ENCODE peak calls at places on chromosome 21, in five cellular contexts. S is stomach, Y is fibroblast of lung, N is uterus, R is breast epithelium. G is an unnamed sample.

GRCh38 chr21:35677298-35677841 is 383.0 kb downstream of the SETD4 start:
- DNase-seq in S (no peak), Y (no peak), N (no peak), R (no peak), G (no peak)

GRCh38 chr21:34734696-34735095 is 65.9 kb downstream of the CLIC6 start:
- DNase-seq in S (no peak), Y (no peak), N (no peak), R (no peak), G (no peak)

GRCh38 chr21:33817663-33818433 is 97.8 kb downstream of the ATP5PO start:
- DNase-seq in S (no peak), Y (peak; percentile 23), N (no peak), R (no peak), G (no peak)

GRCh38 chr21:16870116-16870515 is 642.7 kb upstream of the CXADR start:
- DNase-seq in S (no peak), Y (no peak), N (no peak), R (no peak), G (no peak)

GRCh38 chr21:25573409-25574206 is 33.7 kb downstream of the MRPL39 start:
- DNase-seq in S (no peak), Y (peak; percentile 98), N (no peak), R (no peak), G (no peak)

GRCh38 chr21:18023099-18023498 is 203.9 kb upstream of the C21orf91 start:
- DNase-seq in S (no peak), Y (no peak), N (no peak), R (no peak), G (no peak)

GRCh38 chr21:25997788-25998611 is 172.6 kb downstream of the APP start:
- DNase-seq in S (peak; percentile 81), Y (no peak), N (no peak), R (no peak), G (no peak)

GRCh38 chr21:40472026-40472425 is 374.9 kb downstream of the DSCAM start:
- DNase-seq in S (no peak), Y (peak; percentile 51), N (no peak), R (no peak), G (no peak)

GRCh38 chr21:41369105-41369914 is 7.5 kb downstream of the MX2 start:
- DNase-seq in S (no peak), Y (no peak), N (no peak), R (peak; percentile 52), G (no peak)

GRCh38 chr21:34520769-34521508 is 8.9 kb upstream of the KCNE1 start:
- DNase-seq in S (no peak), Y (no peak), N (no peak), R (no peak), G (no peak)

GRCh38 chr21:29235714-29236197 is 63.0 kb upstream of the BACH1 start:
- DNase-seq in S (no peak), Y (no peak), N (no peak), R (no peak), G (no peak)

GRCh38 chr21:22796147-22796546 is 1797.9 kb downstream of the NCAM2 start:
- DNase-seq in S (no peak), Y (no peak), N (no peak), R (no peak), G (no peak)

GRCh38 chr21:41375875-41376274 is 14.0 kb downstream of the MX2 start:
- DNase-seq in S (no peak), Y (no peak), N (no peak), R (no peak), G (no peak)

GRCh38 chr21:38531610-38532009 is 33.3 kb upstream of the ERG start:
- DNase-seq in S (no peak), Y (no peak), N (no peak), R (no peak), G (no peak)

GRCh38 chr21:28429161-28429560 is 563.5 kb downstream of the LTN1 start:
- DNase-seq in S (no peak), Y (no peak), N (no peak), R (no peak), G (no peak)

GRCh38 chr21:24895885-24896734 is 711.2 kb downstream of the MRPL39 start:
- DNase-seq in S (peak; percentile 26), Y (peak; percentile 42), N (no peak), R (no peak), G (no peak)

GRCh38 chr21:26776320-26777021 is 68.7 kb downstream of the ADAMTS1 start:
- DNase-seq in S (no peak), Y (peak; percentile 37), N (no peak), R (no peak), G (no peak)

GRCh38 chr21:45105906-45106485 is 31.6 kb downstream of the ADARB1 start:
- DNase-seq in S (no peak), Y (no peak), N (no peak), R (no peak), G (no peak)

GRCh38 chr21:23130308-23130707 is 2132.1 kb downstream of the NCAM2 start:
- DNase-seq in S (no peak), Y (no peak), N (no peak), R (no peak), G (no peak)

GRCh38 chr21:42426876-42427480 is 23.3 kb downstream of the UBASH3A start:
- DNase-seq in S (no peak), Y (no peak), N (no peak), R (no peak), G (no peak)
- H3K36me3 ChIP-seq in S (no peaks in the 10 kb centered on the region), Y (no peaks in the 10 kb centered on the region), N (no peaks in the 10 kb centered on the region), R (no peaks in the 10 kb centered on the region), G (no peaks in the 10 kb centered on the region)

GRCh38 chr21:32463367-32463766 is 50.9 kb downstream of the EVA1C start:
- DNase-seq in S (no peak), Y (peak; percentile 88), N (peak; percentile 59), R (no peak), G (no peak)

GRCh38 chr21:32459972-32460371 is 47.5 kb downstream of the EVA1C start:
- DNase-seq in S (no peak), Y (peak; percentile 36), N (no peak), R (no peak), G (no peak)

GRCh38 chr21:32457962-32458361 is 45.5 kb downstream of the EVA1C start:
- DNase-seq in S (no peak), Y (no peak), N (no peak), R (no peak), G (no peak)

GRCh38 chr21:32463889-32464300 is 51.4 kb downstream of the EVA1C start:
- DNase-seq in S (no peak), Y (peak; percentile 98), N (peak; percentile 60), R (no peak), G (no peak)

GRCh38 chr21:32461503-32461902 is 49.0 kb downstream of the EVA1C start:
- DNase-seq in S (no peak), Y (no peak), N (no peak), R (no peak), G (no peak)
- H3K4me1 ChIP-seq in S (peaks cover 24% of the 10 kb centered on the region), Y (peaks cover 12% of the 10 kb centered on the region), N (peaks cover 29% of the 10 kb centered on the region), R (peaks cover 12% of the 10 kb centered on the region), G (peaks cover 39% of the 10 kb centered on the region)

GRCh38 chr21:14513772-14514171 is 32.3 kb downstream of the SAMSN1 start:
- DNase-seq in S (no peak), Y (no peak), N (no peak), R (no peak), G (no peak)
- H3K36me3 ChIP-seq in S (peaks cover 19% of the 10 kb centered on the region), Y (no peaks in the 10 kb centered on the region), N (no peaks in the 10 kb centered on the region), R (no peaks in the 10 kb centered on the region), G (no peaks in the 10 kb centered on the region)

GRCh38 chr21:46184625-46185555 is 631 bp upstream of the SPATC1L start:
- DNase-seq in S (peak; percentile 71), Y (peak; percentile 94), N (peak; percentile 77), R (peak; percentile 86), G (peak; percentile 72)
- H3K4me1 ChIP-seq in S (peaks cover 29% of the 10 kb centered on the region), Y (peaks cover 12% of the 10 kb centered on the region), N (no peaks in the 10 kb centered on the region), R (peaks cover 12% of the 10 kb centered on the region), G (peaks cover 15% of the 10 kb centered on the region)

DNA sequence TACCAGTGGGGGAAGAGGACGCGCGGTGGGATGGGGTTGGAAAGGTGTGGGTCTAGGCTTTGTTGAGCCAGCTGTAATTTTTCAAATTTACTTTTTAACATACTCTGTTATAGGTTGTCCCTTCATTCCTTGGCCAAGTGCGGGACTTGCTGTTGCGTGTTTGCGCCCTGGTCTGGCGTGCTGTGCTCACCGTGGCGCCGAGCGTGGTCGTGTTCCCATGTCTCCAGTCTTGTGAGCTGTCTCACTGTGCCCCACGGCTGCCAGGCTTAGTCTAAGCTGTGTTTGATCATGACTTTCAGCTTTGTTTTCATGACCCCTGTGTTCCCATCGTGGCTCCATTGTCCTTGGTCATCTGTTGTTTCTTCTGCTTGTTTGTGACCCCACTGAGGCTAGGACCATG is 26.0 kb downstream of the TRAPPC10 start:
- DNase-seq in S (no peak), Y (no peak), N (no peak), R (no peak), G (no peak)
- H3K36me3 ChIP-seq in S (peaks cover 71% of the 10 kb centered on the region), Y (peaks cover 5% of the 10 kb centered on the region), N (no peaks in the 10 kb centered on the region), R (peaks cover 8% of the 10 kb centered on the region), G (peaks cover 18% of the 10 kb centered on the region)

GRCh38 chr21:42561742-42562141 is 48.1 kb downstream of the SLC37A1 start:
- DNase-seq in S (no peak), Y (no peak), N (no peak), R (peak; percentile 28), G (no peak)
- H3K4me1 ChIP-seq in S (peaks cover 12% of the 10 kb centered on the region), Y (no peaks in the 10 kb centered on the region), N (no peaks in the 10 kb centered on the region), R (no peaks in the 10 kb centered on the region), G (no peaks in the 10 kb centered on the region)

G was measured in esophagus squamous epithelium.